ENCODE peak calls at places on chromosomes 13 and 19, in seven cellular contexts. E, I, K, A, V, C and B are unnamed samples.

GRCh38 chr19:3832001-3832400 is 36.8 kb downstream of the ZFR2 start:
- DNase-seq in E (no peak), C (no peak), A (no peak), V (no peak), K (no peak), I (no peak), B (no peak)

GRCh38 chr19:33508941-33509614 is 12.5 kb downstream of the PEPD start:
- DNase-seq in C (no peak), V (no peak), A (no peak), K (no peak), E (no peak), I (peak), B (no peak)

GRCh38 chr13:86692291-86692690 is 893.1 kb upstream of the SLITRK6 start:
- DNase-seq in A (no peak), V (no peak), C (no peak), E (no peak), K (no peak), I (no peak), B (no peak)

GRCh38 chr19:21084343-21084742 is 2.3 kb downstream of the ZNF714 start:
- DNase-seq in K (no peak), E (no peak), V (no peak), I (no peak), C (no peak), A (no peak), B (no peak)

GRCh38 chr13:40102854-40103253 is 447.4 kb downstream of the COG6 start:
- DNase-seq in A (peak), V (no peak), C (no peak), K (no peak), I (no peak), E (no peak), B (no peak)

GRCh38 chr19:31272707-31273106 is 76.5 kb downstream of the TSHZ3 start:
- DNase-seq in E (no peak), C (no peak), K (no peak), A (no peak), I (no peak), V (no peak), B (no peak)

GRCh38 chr19:18649371-18650047 is 12.7 kb downstream of the KLHL26 start:
- DNase-seq in V (no peak), I (peak), C (peak), A (no peak), E (no peak), K (no peak), B (no peak)

GRCh38 chr13:22278336-22278929 is 607.6 kb downstream of the FGF9 start:
- DNase-seq in E (peak), A (no peak), V (no peak), C (peak), I (no peak), K (no peak), B (peak)

GRCh38 chr13:29924951-29925350 is 74.5 kb upstream of the UBL3 start:
- DNase-seq in K (no peak), E (no peak), A (no peak), V (no peak), I (no peak), C (peak), B (no peak)

GRCh38 chr13:31060655-31061054 is 101.0 kb downstream of the HSPH1 start:
- DNase-seq in I (no peak), A (no peak), E (no peak), V (no peak), C (no peak), K (no peak), B (no peak)
- TF ChIP-seq POLR2A in I (no peak), A (no peak), E (no peak), V (no peak), C (no peak), K (no peak), B (no peak)

GRCh38 chr19:40444181-40445005 is at the start of gene SERTAD3:
- DNase-seq in A (peak), K (peak), V (peak), I (peak), C (peak), E (peak), B (peak)
- TF ChIP-seq POLR2A in A (peak), K (peak), V (peak), I (peak), C (peak), E (peak), B (peak)

GRCh38 chr19:2286402-2287140 is 4.6 kb upstream of the PEAK3 start:
- DNase-seq in V (no peak), E (no peak), K (no peak), A (no peak), C (no peak), I (no peak), B (no peak)

GRCh38 chr19:2288743-2289713 is 7.1 kb upstream of the PEAK3 start:
- DNase-seq in C (no peak), K (no peak), V (no peak), E (no peak), I (no peak), A (no peak), B (no peak)

GRCh38 chr19:2287585-2287984 is 5.6 kb upstream of the PEAK3 start:
- DNase-seq in C (no peak), A (no peak), V (no peak), K (no peak), E (no peak), I (no peak), B (no peak)

GRCh38 chr19:2289714-2290435 is 7.9 kb upstream of the PEAK3 start:
- DNase-seq in K (no peak), C (no peak), V (peak), A (no peak), E (no peak), I (no peak), B (no peak)

DNA sequence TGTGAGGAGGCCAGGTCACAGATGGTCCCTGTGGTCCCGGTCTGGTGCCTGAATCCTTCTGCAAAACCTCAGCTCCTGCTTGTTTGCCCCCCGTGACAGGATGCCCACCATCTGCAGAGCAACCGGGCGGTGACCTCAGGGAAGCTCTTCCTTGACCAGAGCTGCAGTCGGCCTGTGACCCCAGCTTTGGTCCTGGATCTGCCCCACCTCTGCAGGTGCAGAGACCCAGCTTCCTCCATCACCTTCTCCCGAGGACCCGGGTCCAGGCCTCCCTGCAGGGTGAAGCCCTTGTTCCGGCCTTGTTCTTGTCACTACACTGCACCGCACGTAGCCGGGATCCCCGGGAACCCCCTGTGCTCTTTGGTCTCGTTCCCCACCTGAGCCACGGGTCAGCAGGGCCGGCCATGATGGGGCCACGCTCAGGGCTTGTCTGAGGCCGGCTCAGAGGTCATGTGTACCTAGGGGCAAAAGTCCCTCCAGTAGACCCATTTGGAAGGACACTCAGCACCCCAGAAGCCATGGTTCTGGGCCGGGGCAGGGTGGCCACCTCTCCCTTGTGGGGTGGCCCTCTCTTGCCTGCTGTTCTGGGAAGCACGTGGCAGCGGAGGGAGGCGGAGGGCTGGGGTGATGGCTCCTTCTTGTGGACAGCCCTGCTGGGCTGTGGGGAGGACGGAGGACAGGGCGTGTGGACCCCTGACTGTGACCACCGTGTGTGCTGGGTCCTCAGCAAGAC is 6.2 kb upstream of the PEAK3 start:
- DNase-seq in C (no peak), A (no peak), K (no peak), E (no peak), I (no peak), V (no peak), B (no peak)
- TF ChIP-seq POLR2A in C (no peak), A (no peak), K (no peak), E (no peak), I (no peak), V (no peak), B (no peak)

DNA sequence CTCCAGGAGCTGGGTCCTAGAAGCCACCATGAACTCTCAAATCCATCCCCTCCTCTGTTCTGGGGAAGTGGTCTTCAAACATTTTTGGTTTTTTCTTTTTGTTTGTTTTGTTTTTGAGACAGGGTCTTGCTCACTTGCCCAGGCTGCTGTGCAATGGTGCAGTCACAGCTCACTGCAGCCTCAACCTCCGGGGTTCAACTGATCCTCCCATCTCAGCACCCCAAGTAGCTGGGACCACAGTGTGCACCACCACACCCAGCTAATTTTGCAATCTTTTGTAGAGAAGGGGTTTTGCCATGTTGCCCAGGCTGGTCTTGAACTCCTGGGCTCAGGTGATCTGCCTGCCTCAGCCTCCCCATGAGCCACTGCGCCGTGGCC is 7.0 kb downstream of the BLVRB start:
- DNase-seq in K (no peak), V (no peak), A (no peak), C (no peak), E (no peak), I (no peak), B (no peak)
- TF ChIP-seq POLR2A in K (no peak), V (no peak), A (no peak), C (no peak), E (no peak), I (no peak), B (no peak)

GRCh38 chr19:55276720-55277430 is 3.0 kb downstream of the HSPBP1 start:
- DNase-seq in E (no peak), C (no peak), K (no peak), V (no peak), A (no peak), I (no peak), B (no peak)

GRCh38 chr19:55275851-55276719 is 3.8 kb downstream of the HSPBP1 start:
- DNase-seq in A (no peak), C (peak), V (peak), E (no peak), K (no peak), I (no peak), B (no peak)

GRCh38 chr19:55278391-55279135 is 1.3 kb downstream of the HSPBP1 start:
- DNase-seq in C (no peak), A (no peak), V (no peak), E (no peak), I (no peak), K (no peak), B (no peak)

GRCh38 chr19:55279376-55279772 is 536 bp downstream of the HSPBP1 start:
- DNase-seq in K (no peak), C (no peak), I (no peak), V (no peak), A (no peak), E (no peak), B (no peak)

GRCh38 chr19:55277494-55277893 is 2.4 kb downstream of the HSPBP1 start:
- DNase-seq in E (no peak), A (no peak), I (no peak), K (no peak), V (no peak), C (no peak), B (no peak)
- TF ChIP-seq POLR2A in E (no peak), A (no peak), I (no peak), K (no peak), V (no peak), C (no peak), B (no peak)

DNA sequence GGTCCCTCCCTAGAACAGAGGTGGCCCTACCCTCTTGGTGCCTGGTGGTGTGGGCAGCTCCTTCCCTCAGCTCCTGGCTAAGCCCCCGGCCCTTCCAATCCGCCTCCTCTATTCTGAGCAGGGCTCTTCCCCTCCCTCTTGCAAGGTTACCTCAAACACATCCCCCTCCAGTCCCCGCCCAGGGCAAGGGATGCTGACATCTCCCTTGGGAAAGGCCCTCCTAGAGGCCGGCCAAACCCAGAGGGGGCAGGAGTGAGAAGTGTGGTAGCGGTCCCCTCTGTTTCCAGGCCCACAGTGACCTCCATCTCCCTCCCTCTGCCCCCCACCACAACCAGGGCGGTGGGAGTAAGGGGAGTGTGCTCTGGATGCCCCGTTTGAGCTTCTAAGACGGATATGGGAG is 2.5 kb downstream of the LINGO3 start:
- DNase-seq in K (no peak), A (no peak), V (no peak), C (no peak), I (no peak), E (no peak), B (no peak)
- TF ChIP-seq POLR2A in K (no peak), A (no peak), V (no peak), C (no peak), I (no peak), E (no peak), B (no peak)

GRCh38 chr19:15379996-15380647 is 535 bp upstream of the AKAP8 start:
- DNase-seq in K (no peak), C (peak), V (no peak), I (no peak), E (peak), A (peak), B (peak)
- TF ChIP-seq POLR2A in K (no peak), C (no peak), V (no peak), I (no peak), E (no peak), A (peak), B (no peak)

DNA sequence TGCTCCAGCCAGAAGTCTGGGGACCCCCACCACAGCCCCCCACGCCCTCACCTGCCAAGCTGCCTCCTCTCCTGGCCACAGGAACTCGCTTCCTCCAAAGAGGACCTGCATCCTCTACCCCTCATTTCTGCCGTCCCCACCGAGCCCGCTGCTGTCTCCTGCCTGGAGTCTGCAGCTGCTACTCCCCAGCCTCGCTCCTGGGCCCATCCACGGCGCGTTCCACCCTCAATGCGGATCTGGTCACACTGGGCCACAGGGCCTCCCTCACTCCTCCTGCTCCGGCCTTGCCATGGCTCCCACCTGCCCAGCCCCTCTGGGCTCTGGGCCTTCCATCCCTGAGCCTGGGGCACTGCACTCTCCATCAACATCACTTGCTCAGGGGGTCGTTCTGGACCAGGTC is 4.3 kb downstream of the BTBD2 start:
- DNase-seq in C (no peak), E (no peak), V (no peak), K (no peak), I (no peak), A (no peak), B (no peak)
- TF ChIP-seq POLR2A in C (no peak), E (no peak), V (no peak), K (no peak), I (no peak), A (no peak), B (no peak)

DNA sequence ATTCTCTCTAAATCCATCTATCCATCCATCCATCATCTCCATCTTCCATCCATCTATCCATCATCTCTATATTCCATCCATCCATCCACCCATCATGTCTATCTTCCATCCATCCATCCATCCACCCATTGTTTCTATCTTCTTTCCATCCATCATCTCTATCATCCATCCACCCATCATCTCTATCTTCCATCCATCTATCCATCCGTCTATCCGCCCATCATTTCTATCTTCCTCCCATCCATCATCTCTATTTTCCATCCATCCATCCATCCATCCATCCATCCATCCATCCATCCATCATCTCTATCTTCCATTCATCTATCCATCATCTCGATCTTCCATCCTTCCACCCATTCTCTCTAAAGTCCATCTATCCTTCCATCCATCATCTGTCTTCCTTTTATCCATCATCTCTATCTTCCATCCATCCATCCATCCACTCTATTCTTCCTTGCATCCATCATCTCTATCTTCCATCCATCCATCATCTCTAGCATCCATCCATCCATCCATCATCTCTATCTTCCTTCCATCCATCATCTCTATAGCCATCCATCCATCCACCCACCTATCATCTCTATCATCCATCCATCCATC is 34.7 kb downstream of the NWD1 start:
- DNase-seq in A (no peak), V (no peak), E (no peak), C (no peak), I (no peak), K (no peak), B (no peak)
- TF ChIP-seq POLR2A in A (no peak), V (no peak), E (no peak), C (no peak), I (no peak), K (no peak), B (no peak)

GRCh38 chr19:56671613-56671994 is at the start of gene ZNF835:
- DNase-seq in V (peak), I (peak), E (peak), C (peak), K (peak), A (no peak), B (peak)
- TF ChIP-seq POLR2A in V (no peak), I (no peak), E (no peak), C (peak), K (no peak), A (no peak), B (no peak)